ENCODE peak calls at places on chromosomes 16 and 17, in eight cellular contexts. X is activated CD8-positive, alpha-beta memory T cell treated with anti-CD3 and anti-CD28 coated beads for 24 hours; R is GM13977; T is NCI-H1092; U is effector memory CD4-positive, alpha-beta T cell; H is RCC 7860; P is sciatic nerve; V is DMS153. J is an unnamed sample.

GRCh38 chr17:61479493-61480413 is 27.5 kb downstream of the TBX4 start:
- DNase-seq in X (no peak), R (no peak), T (no peak), U (no peak), H (no peak), P (no peak), V (no peak), J (no peak)

GRCh38 chr17:16997514-16998429 is 25.9 kb upstream of the TNFRSF13B start:
- DNase-seq in X (peak), R (no peak), T (no peak), U (no peak), H (no peak), P (no peak), V (no peak), J (no peak)

GRCh38 chr16:64152010-64152767 is 969.7 kb downstream of the CDH11 start:
- DNase-seq in X (no peak), R (no peak), T (no peak), U (no peak), H (no peak), P (no peak), V (no peak), J (no peak)

GRCh38 chr17:72069744-72070143 is 51.1 kb upstream of the SOX9 start:
- DNase-seq in X (no peak), R (no peak), T (no peak), U (no peak), H (no peak), P (no peak), V (no peak), J (no peak)

GRCh38 chr17:49003557-49004511 is 6.6 kb downstream of the IGF2BP1 start:
- DNase-seq in X (peak), R (no peak), T (no peak), U (no peak), H (no peak), P (no peak), V (no peak), J (no peak)

GRCh38 chr17:19495828-19496227 is 37.8 kb upstream of the SLC47A1 start:
- DNase-seq in X (no peak), R (no peak), T (no peak), U (no peak), H (no peak), P (no peak), V (no peak), J (no peak)

GRCh38 chr16:23950291-23950894 is 114.6 kb downstream of the PRKCB start:
- DNase-seq in X (peak), R (no peak), T (no peak), U (no peak), H (no peak), P (no peak), V (no peak), J (no peak)

GRCh38 chr17:54282886-54283285 is 460.2 kb downstream of the KIF2B start:
- DNase-seq in X (no peak), R (no peak), T (no peak), U (no peak), H (no peak), P (no peak), V (no peak), J (no peak)

GRCh38 chr16:15613676-15614075 is 29.3 kb downstream of the MARF1 start:
- DNase-seq in X (no peak), R (no peak), T (no peak), U (no peak), H (peak), P (no peak), V (no peak), J (no peak)

GRCh38 chr17:77373298-77374169 is 232.8 kb downstream of the SEC14L1 start:
- DNase-seq in X (peak), R (peak), T (no peak), U (peak), H (no peak), P (peak), V (no peak), J (peak)

GRCh38 chr17:36850794-36851193 is 86.5 kb upstream of the LHX1 start:
- DNase-seq in X (no peak), R (no peak), T (no peak), U (no peak), H (peak), P (no peak), V (no peak), J (no peak)

GRCh38 chr16:721765-722481 is 977 bp downstream of the ANTKMT start:
- DNase-seq in X (peak), R (no peak), T (no peak), U (no peak), H (no peak), P (no peak), V (no peak), J (no peak)

GRCh38 chr17:1471931-1472727 is 16.1 kb upstream of the CRK start:
- DNase-seq in X (no peak), R (no peak), T (no peak), U (no peak), H (no peak), P (no peak), V (no peak), J (no peak)

GRCh38 chr17:49409066-49409465 is 5.6 kb downstream of the PHB1 start:
- DNase-seq in X (no peak), R (no peak), T (no peak), U (no peak), H (no peak), P (no peak), V (peak), J (no peak)

GRCh38 chr16:51134269-51134812 is 16.7 kb downstream of the SALL1 start:
- DNase-seq in X (no peak), R (no peak), T (no peak), U (no peak), H (no peak), P (no peak), V (no peak), J (no peak)

J was measured in chondrocyte.